ENCODE peak calls at places on chromosomes 7 and 10, in seven cellular contexts. C is neuronal stem cell; E is NCI-H69; M is ovary; L is IMR-90; Z is stimulated activated CD4-positive, alpha-beta T cell treated with anti-CD3 and anti-CD28 coated beads, Interleukin-1b, Interleukin-23, amount 100 ng/mL, for 4 hours; V is cardiac fibroblast. N is an unnamed sample.
A peak's percentile ranks its signal among the peaks of the same experiment; 100 is the strongest.

GRCh38 chr7:116227678-116228239 is 17.4 kb downstream of the TES start:
- DNase-seq in C (no peak), E (no peak), M (no peak), L (peak; percentile 94), Z (no peak), V (peak; percentile 96), N (no peak)

GRCh38 chr10:131249238-131249956 is 62.1 kb downstream of the TCERG1L start:
- DNase-seq in C (no peak), E (peak; percentile 84), M (no peak), L (no peak), Z (no peak), V (no peak), N (no peak)

GRCh38 chr10:110893559-110894179 is 21.9 kb downstream of the PDCD4 start:
- DNase-seq in C (no peak), E (peak; percentile 52), M (no peak), L (peak; percentile 46), Z (no peak), V (peak; percentile 69), N (no peak)

GRCh38 chr10:56605043-56605442 is 244.0 kb upstream of the ZWINT start:
- DNase-seq in C (no peak), E (peak; percentile 84), M (no peak), L (no peak), Z (no peak), V (no peak), N (no peak)

GRCh38 chr7:27684491-27684890 is 21.8 kb upstream of the HIBADH start:
- DNase-seq in C (no peak), E (no peak), M (no peak), L (no peak), Z (no peak), V (no peak), N (no peak)

GRCh38 chr7:17521437-17521836 is 223.0 kb downstream of the AHR start:
- DNase-seq in C (no peak), E (no peak), M (no peak), L (peak; percentile 84), Z (no peak), V (peak; percentile 95), N (no peak)

GRCh38 chr10:52105301-52105700 is 208.8 kb upstream of the DKK1 start:
- DNase-seq in C (no peak), E (no peak), M (no peak), L (no peak), Z (no peak), V (no peak), N (no peak)

GRCh38 chr10:13816195-13816926 is 229.6 kb downstream of the PRPF18 start:
- DNase-seq in C (no peak), E (peak; percentile 96), M (no peak), L (peak; percentile 95), Z (no peak), V (peak; percentile 58), N (no peak)

GRCh38 chr10:78907458-78908211 is 161.1 kb upstream of the ZMIZ1 start:
- DNase-seq in C (no peak), E (no peak), M (no peak), L (no peak), Z (no peak), V (no peak), N (no peak)

GRCh38 chr10:33236916-33237315 is 97.6 kb downstream of the NRP1 start:
- DNase-seq in C (no peak), E (no peak), M (no peak), L (no peak), Z (no peak), V (no peak), N (no peak)

GRCh38 chr7:143490719-143491306 is 13.1 kb downstream of the TAS2R41 start:
- DNase-seq in C (no peak), E (no peak), M (no peak), L (no peak), Z (no peak), V (peak; percentile 60), N (no peak)

GRCh38 chr7:131546583-131547111 is 9.8 kb downstream of the PODXL start:
- DNase-seq in C (peak; percentile 46), E (peak; percentile 73), M (no peak), L (no peak), Z (peak; percentile 16), V (peak; percentile 35), N (no peak)

GRCh38 chr7:1892011-1892965 is 222.2 kb downstream of the ELFN1 start:
- DNase-seq in C (no peak), E (no peak), M (no peak), L (no peak), Z (no peak), V (no peak), N (no peak)

GRCh38 chr7:101058355-101058754 is 26.9 kb upstream of the TRIM56 start:
- DNase-seq in C (peak; percentile 74), E (no peak), M (peak; percentile 75), L (peak; percentile 50), Z (peak; percentile 34), V (peak; percentile 64), N (no peak)

GRCh38 chr7:91357379-91357778 is 93.1 kb downstream of the FZD1 start:
- DNase-seq in C (no peak), E (peak; percentile 25), M (no peak), L (no peak), Z (no peak), V (no peak), N (no peak)

GRCh38 chr7:137443616-137444015 is 100.1 kb upstream of the PTN start:
- DNase-seq in C (no peak), E (no peak), M (no peak), L (peak; percentile 71), Z (no peak), V (peak; percentile 57), N (no peak)

GRCh38 chr10:22622242-22622806 is 92.1 kb downstream of the PIP4K2A start:
- DNase-seq in C (no peak), E (no peak), M (no peak), L (no peak), Z (no peak), V (no peak), N (no peak)

GRCh38 chr7:151987748-151988529 is 31.7 kb downstream of the GALNTL5 start:
- DNase-seq in C (no peak), E (no peak), M (no peak), L (peak; percentile 42), Z (no peak), V (peak; percentile 53), N (peak; percentile 66)

GRCh38 chr10:104711167-104711765 is 70.2 kb downstream of the SORCS3 start:
- DNase-seq in C (no peak), E (no peak), M (no peak), L (no peak), Z (no peak), V (no peak), N (no peak)

GRCh38 chr7:79553811-79554555 is 100.5 kb upstream of the MAGI2 start:
- DNase-seq in C (no peak), E (no peak), M (no peak), L (peak; percentile 78), Z (no peak), V (peak; percentile 85), N (no peak)

GRCh38 chr10:77620731-77621130 is 16.9 kb downstream of the KCNMA1 start:
- DNase-seq in C (no peak), E (no peak), M (no peak), L (peak; percentile 37), Z (no peak), V (no peak), N (no peak)

GRCh38 chr7:93890464-93891068 is at the start of gene TFPI2:
- DNase-seq in C (peak; percentile 49), E (peak; percentile 64), M (peak; percentile 80), L (peak; percentile 83), Z (peak; percentile 11), V (peak; percentile 92), N (no peak)

GRCh38 chr7:3087243-3087642 is 43.6 kb upstream of the CARD11 start:
- DNase-seq in C (no peak), E (no peak), M (no peak), L (peak; percentile 20), Z (no peak), V (peak; percentile 12), N (no peak)

GRCh38 chr10:77974396-77975074 is 48.0 kb upstream of the DLG5 start:
- DNase-seq in C (peak; percentile 27), E (peak; percentile 36), M (no peak), L (peak; percentile 67), Z (no peak), V (peak; percentile 68), N (no peak)

GRCh38 chr7:130180571-130180971 is 24.6 kb downstream of the TMEM209 start:
- DNase-seq in C (no peak), E (no peak), M (no peak), L (peak; percentile 85), Z (peak; percentile 12), V (peak; percentile 77), N (no peak)

GRCh38 chr7:74084722-74085578 is 1.3 kb downstream of the LIMK1 start:
- DNase-seq in C (no peak), E (peak; percentile 13), M (peak; percentile 56), L (no peak), Z (no peak), V (no peak), N (no peak)

GRCh38 chr7:53984776-53985175 is 557.4 kb upstream of the VSTM2A start:
- DNase-seq in C (no peak), E (no peak), M (no peak), L (no peak), Z (no peak), V (no peak), N (no peak)

GRCh38 chr7:142359694-142360279 is 101.9 kb upstream of the PRSS58 start:
- DNase-seq in C (no peak), E (no peak), M (no peak), L (no peak), Z (no peak), V (no peak), N (no peak)

GRCh38 chr7:7395785-7396184 is 139.9 kb downstream of the COL28A1 start:
- DNase-seq in C (no peak), E (peak; percentile 73), M (no peak), L (no peak), Z (no peak), V (no peak), N (no peak)

GRCh38 chr10:88270871-88271713 is 312.0 kb downstream of the RNLS start:
- DNase-seq in C (no peak), E (no peak), M (no peak), L (peak; percentile 71), Z (no peak), V (peak; percentile 71), N (no peak)

N was measured in right atrium auricular region.